ENCODE peak calls at places on chromosome 13, in ten cellular contexts. T is uterus; A is heart right ventricle; X is colonic mucosa; V is mesendoderm; D is Peyer's patch; R is left ventricle myocardium inferior; Y is psoas muscle; B is tibial nerve; W is CD4-positive, CD25-positive, alpha-beta regulatory T cell. P is an unnamed sample.
A peak's percentile ranks its signal among the peaks of the same experiment; 100 is the strongest.

GRCh38 chr13:44050450-44051063 is 170.9 kb downstream of the LACC1 start:
- DNase-seq in T (no peak), A (peak; percentile 13), X (no peak), V (no peak), D (no peak), R (no peak), Y (no peak), B (no peak), W (peak; percentile 12), P (no peak)

GRCh38 chr13:45325806-45326205 is 15.2 kb downstream of the TPT1 start:
- DNase-seq in T (peak; percentile 28), A (peak; percentile 84), X (no peak), V (no peak), D (no peak), R (peak; percentile 65), Y (peak; percentile 80), B (peak; percentile 26), W (no peak), P (peak; percentile 67)

GRCh38 chr13:49561064-49561410 is 24.3 kb downstream of the RCBTB1 start:
- DNase-seq in T (no peak), A (peak; percentile 39), X (no peak), V (peak; percentile 89), D (no peak), R (no peak), Y (no peak), B (no peak), W (no peak), P (no peak)

GRCh38 chr13:45928843-45929242 is 77.3 kb upstream of the SIAH3 start:
- DNase-seq in T (no peak), A (no peak), X (no peak), V (no peak), D (no peak), R (no peak), Y (no peak), B (no peak), W (no peak), P (no peak)

GRCh38 chr13:97328222-97328790 is 105.7 kb upstream of the RAP2A start:
- DNase-seq in T (no peak), A (no peak), X (no peak), V (peak; percentile 98), D (no peak), R (no peak), Y (peak; percentile 54), B (no peak), W (no peak), P (no peak)

GRCh38 chr13:80100636-80101035 is 240.3 kb downstream of the SPRY2 start:
- DNase-seq in T (no peak), A (no peak), X (no peak), V (no peak), D (no peak), R (no peak), Y (no peak), B (no peak), W (no peak), P (no peak)

GRCh38 chr13:22103628-22104027 is 432.8 kb downstream of the FGF9 start:
- DNase-seq in T (no peak), A (no peak), X (no peak), V (no peak), D (no peak), R (no peak), Y (no peak), B (no peak), W (no peak), P (no peak)

GRCh38 chr13:59229861-59230260 is 933.9 kb downstream of the DIAPH3 start:
- DNase-seq in T (no peak), A (no peak), X (no peak), V (no peak), D (no peak), R (no peak), Y (no peak), B (no peak), W (no peak), P (no peak)

GRCh38 chr13:98585946-98586345 is 9.0 kb upstream of the STK24 start:
- DNase-seq in T (no peak), A (no peak), X (no peak), V (no peak), D (no peak), R (no peak), Y (no peak), B (no peak), W (no peak), P (no peak)

GRCh38 chr13:113318956-113319355 is 21.9 kb downstream of the LAMP1 start:
- DNase-seq in T (no peak), A (no peak), X (no peak), V (no peak), D (no peak), R (no peak), Y (peak; percentile 41), B (no peak), W (no peak), P (no peak)
- H3K27ac ChIP-seq in T (no peak overlapping the region), A (no peak overlapping the region), X (no peak overlapping the region), V (no peak overlapping the region), D (no peak overlapping the region), R (no peak overlapping the region), Y (no peak overlapping the region), B (no peak overlapping the region), W (no peak overlapping the region), P (no peak overlapping the region)

GRCh38 chr13:74025369-74025768 is 108.8 kb downstream of the KLF12 start:
- DNase-seq in T (no peak), A (no peak), X (no peak), V (no peak), D (no peak), R (no peak), Y (no peak), B (no peak), W (no peak), P (no peak)
- H3K4me3 ChIP-seq in T (no peak overlapping the region), A (no peak overlapping the region), X (no peak overlapping the region), V (no peak overlapping the region), D (no peak overlapping the region), R (no peak overlapping the region), Y (no peak overlapping the region), B (no peak overlapping the region), W (peak overlapping the region; percentile 84), P (no peak overlapping the region)

DNA sequence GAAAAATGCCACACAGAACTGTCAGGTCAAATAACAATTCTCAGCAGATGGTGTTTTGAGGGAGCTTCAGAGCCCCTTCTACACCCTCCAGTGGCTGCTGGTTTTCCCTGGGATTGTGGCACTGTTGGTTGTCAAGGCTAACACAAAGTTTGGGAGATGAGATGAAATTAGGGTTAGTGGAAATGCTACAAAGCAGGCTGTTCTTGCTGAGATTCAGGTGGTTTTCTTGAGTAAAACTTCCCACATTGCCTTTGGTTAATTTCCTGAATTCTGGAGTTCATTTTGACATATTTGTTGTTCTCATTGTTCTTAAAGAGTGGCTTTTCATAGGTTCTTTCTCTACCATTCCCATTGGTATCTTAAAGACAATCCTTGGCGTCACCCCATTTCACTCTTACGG is 22.1 kb downstream of the MED4 start:
- DNase-seq in T (no peak), A (no peak), X (no peak), V (no peak), D (no peak), R (no peak), Y (no peak), B (no peak), W (no peak), P (no peak)
- H3K36me3 ChIP-seq in T (no peaks in the 10 kb centered on the region), A (peaks cover 100% of the 10 kb centered on the region), X (peaks cover 14% of the 10 kb centered on the region), V (peaks cover 7% of the 10 kb centered on the region), D (no peaks in the 10 kb centered on the region), R (peaks cover 100% of the 10 kb centered on the region), Y (peaks cover 37% of the 10 kb centered on the region), B (peaks cover 2% of the 10 kb centered on the region), W (peaks cover 76% of the 10 kb centered on the region), P (peaks cover 4% of the 10 kb centered on the region)

DNA sequence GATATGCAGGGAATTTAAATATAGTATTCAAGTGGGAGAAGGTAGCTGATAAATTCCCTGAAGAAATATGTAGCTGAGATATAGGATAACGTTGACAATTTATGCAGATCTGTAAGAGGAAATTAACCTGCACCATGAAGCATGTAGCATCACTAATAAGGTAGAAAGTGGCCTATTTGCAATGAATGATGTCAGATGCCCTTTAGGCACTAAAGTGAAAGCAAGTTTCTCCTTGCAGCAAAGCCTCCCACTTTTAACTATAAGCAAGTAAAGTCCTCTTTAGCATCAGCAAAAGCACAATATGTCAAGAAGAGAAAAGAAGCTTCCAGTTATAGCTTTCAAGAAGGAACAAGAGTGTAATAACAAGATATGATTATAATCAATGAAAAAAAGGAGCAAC is 102.5 kb upstream of the SLITRK1 start:
- DNase-seq in T (no peak), A (no peak), X (no peak), V (no peak), D (no peak), R (no peak), Y (no peak), B (no peak), W (no peak), P (no peak)
- H3K27ac ChIP-seq in T (no peak overlapping the region), A (no peak overlapping the region), X (no peak overlapping the region), V (no peak overlapping the region), D (no peak overlapping the region), R (no peak overlapping the region), Y (no peak overlapping the region), B (no peak overlapping the region), W (no peak overlapping the region), P (no peak overlapping the region)

GRCh38 chr13:32737679-32738078 is 151.4 kb downstream of the PDS5B start:
- DNase-seq in T (no peak), A (no peak), X (no peak), V (no peak), D (no peak), R (no peak), Y (no peak), B (no peak), W (no peak), P (no peak)
- H3K4me3 ChIP-seq in T (no peak overlapping the region), A (peak overlapping the region; percentile 41), X (peak overlapping the region; percentile 11), V (no peak overlapping the region), D (no peak overlapping the region), R (peak overlapping the region; percentile 55), Y (peak overlapping the region; percentile 46), B (no peak overlapping the region), W (peak overlapping the region; percentile 91), P (no peak overlapping the region)

P was measured in aorta.